ENCODE peak calls at places on chromosomes 2 and 18, in four cellular contexts. U is glutamatergic neuron; B is naive thymus-derived CD4-positive, alpha-beta T cell; T is omental fat pad. M is an unnamed sample.

GRCh38 chr2:184524551-184525382 is 73.6 kb upstream of the ZNF804A start:
- DNase-seq in B (no peak), U (no peak), T (no peak), M (no peak)

GRCh38 chr2:163692611-163693482 is 43.0 kb downstream of the FIGN start:
- DNase-seq in U (no peak), B (no peak), T (no peak), M (no peak)

GRCh38 chr2:240906911-240907590 is 915 bp downstream of the CROCC2 start:
- DNase-seq in B (no peak), U (no peak), T (no peak), M (no peak)

GRCh38 chr2:94602466-94602865 is 268.8 kb upstream of the TEKT4 start:
- DNase-seq in U (no peak), T (no peak), B (no peak), M (no peak)

GRCh38 chr2:45184606-45185005 is 175.4 kb upstream of the SIX2 start:
- DNase-seq in T (no peak), U (no peak), B (no peak), M (no peak)

GRCh38 chr2:241184901-241185300 is 3.6 kb upstream of the ANO7 start:
- DNase-seq in U (no peak), T (no peak), B (no peak), M (no peak)

GRCh38 chr2:112582314-112582746 is 2.1 kb upstream of the CHCHD5 start:
- DNase-seq in B (peak), U (no peak), T (no peak), M (peak)

GRCh38 chr2:240151477-240152031 is 11.1 kb upstream of the OTOS start:
- DNase-seq in T (no peak), U (no peak), B (no peak), M (peak)

GRCh38 chr2:158629116-158629515 is 166.0 kb upstream of the DAPL1 start:
- DNase-seq in U (no peak), T (no peak), B (no peak), M (no peak)

GRCh38 chr2:175309799-175310198 is 128.3 kb upstream of the ATP5MC3 start:
- DNase-seq in T (no peak), B (no peak), U (peak), M (no peak)

GRCh38 chr2:58970365-58970764 is 729.2 kb upstream of the FANCL start:
- DNase-seq in B (no peak), T (no peak), U (no peak), M (no peak)

GRCh38 chr2:100411841-100412292 is 5.6 kb downstream of the CHST10 start:
- DNase-seq in B (no peak), U (no peak), T (no peak), M (no peak)

GRCh38 chr2:84904717-84905174 is 710 bp upstream of the TMSB10 start:
- DNase-seq in B (peak), U (peak), T (no peak), M (peak)

GRCh38 chr2:30225131-30225762 is 6.1 kb upstream of the LBH start:
- DNase-seq in T (no peak), U (no peak), B (peak), M (no peak)

GRCh38 chr18:45755936-45756335 is 32.0 kb downstream of the SLC14A1 start:
- DNase-seq in B (no peak), U (no peak), T (no peak), M (no peak)

GRCh38 chr18:49899647-49900330 is 86.5 kb upstream of the ACAA2 start:
- DNase-seq in U (peak), B (no peak), T (no peak), M (no peak)